ENCODE peak calls at places on chromosomes 7 and 10, in six cellular contexts. One of them, this sample, is unnamed.

GRCh38 chr10:74612195-74612594 is 214.2 kb upstream of the KAT6B start:
- DNase-seq in CD8-positive, alpha-beta memory T cell: no peak
- DNase-seq in ovary: no peak
- DNase-seq in stomach: no peak
- DNase-seq in tibial nerve: no peak
- DNase-seq in MM.1S: no peak
- DNase-seq in this sample: no peak

GRCh38 chr10:71774916-71775702 is 1.8 kb upstream of the VSIR start:
- DNase-seq in CD8-positive, alpha-beta memory T cell: no peak
- DNase-seq in MM.1S: no peak
- DNase-seq in stomach: peak; percentile 48
- DNase-seq in tibial nerve: no peak
- DNase-seq in ovary: peak; percentile 54
- DNase-seq in this sample: no peak

GRCh38 chr7:84190016-84190705 is 4.4 kb downstream of the SEMA3A start:
- DNase-seq in CD8-positive, alpha-beta memory T cell: no peak
- DNase-seq in tibial nerve: no peak
- DNase-seq in stomach: no peak
- DNase-seq in MM.1S: no peak
- DNase-seq in ovary: no peak
- DNase-seq in this sample: no peak

GRCh38 chr10:114876602-114877300 is 55.2 kb downstream of the FHIP2A start:
- DNase-seq in ovary: peak; percentile 77
- DNase-seq in MM.1S: peak; percentile 72
- DNase-seq in stomach: peak; percentile 62
- DNase-seq in CD8-positive, alpha-beta memory T cell: peak; percentile 0
- DNase-seq in tibial nerve: peak; percentile 46
- DNase-seq in this sample: peak; percentile 79

GRCh38 chr10:44301781-44302400 is 83.0 kb downstream of the CXCL12 start:
- DNase-seq in tibial nerve: no peak
- DNase-seq in CD8-positive, alpha-beta memory T cell: no peak
- DNase-seq in stomach: no peak
- DNase-seq in MM.1S: no peak
- DNase-seq in ovary: no peak
- DNase-seq in this sample: no peak

GRCh38 chr7:134856141-134856540 is 76.7 kb downstream of the CALD1 start:
- DNase-seq in stomach: no peak
- DNase-seq in tibial nerve: no peak
- DNase-seq in MM.1S: no peak
- DNase-seq in ovary: no peak
- DNase-seq in CD8-positive, alpha-beta memory T cell: no peak
- DNase-seq in this sample: no peak

GRCh38 chr7:2248984-2249694 is 7.1 kb downstream of the NUDT1 start:
- DNase-seq in CD8-positive, alpha-beta memory T cell: no peak
- DNase-seq in ovary: peak; percentile 72
- DNase-seq in MM.1S: peak; percentile 72
- DNase-seq in tibial nerve: peak; percentile 59
- DNase-seq in stomach: no peak
- DNase-seq in this sample: no peak

GRCh38 chr10:980468-980867 is 7.8 kb upstream of the GTPBP4 start:
- DNase-seq in tibial nerve: no peak
- DNase-seq in MM.1S: no peak
- DNase-seq in stomach: no peak
- DNase-seq in ovary: no peak
- DNase-seq in CD8-positive, alpha-beta memory T cell: no peak
- DNase-seq in this sample: no peak

GRCh38 chr7:14201353-14201752 is 211.9 kb upstream of the ETV1 start:
- DNase-seq in ovary: no peak
- DNase-seq in stomach: no peak
- DNase-seq in MM.1S: no peak
- DNase-seq in tibial nerve: no peak
- DNase-seq in CD8-positive, alpha-beta memory T cell: no peak
- DNase-seq in this sample: no peak

GRCh38 chr7:95687759-95688343 is 84.5 kb upstream of the DYNC1I1 start:
- DNase-seq in ovary: no peak
- DNase-seq in CD8-positive, alpha-beta memory T cell: no peak
- DNase-seq in tibial nerve: no peak
- DNase-seq in MM.1S: peak; percentile 32
- DNase-seq in stomach: no peak
- DNase-seq in this sample: no peak

GRCh38 chr7:80312139-80312661 is 177.6 kb downstream of the GNAI1 start:
- DNase-seq in CD8-positive, alpha-beta memory T cell: peak; percentile 53
- DNase-seq in ovary: no peak
- DNase-seq in MM.1S: no peak
- DNase-seq in tibial nerve: no peak
- DNase-seq in stomach: no peak
- DNase-seq in this sample: no peak

GRCh38 chr10:69459101-69459805 is 8.0 kb downstream of the TSPAN15 start:
- DNase-seq in ovary: no peak
- DNase-seq in stomach: no peak
- DNase-seq in MM.1S: no peak
- DNase-seq in tibial nerve: no peak
- DNase-seq in CD8-positive, alpha-beta memory T cell: no peak
- DNase-seq in this sample: no peak

GRCh38 chr10:44180321-44181154 is 204.4 kb downstream of the CXCL12 start:
- DNase-seq in CD8-positive, alpha-beta memory T cell: no peak
- DNase-seq in ovary: no peak
- DNase-seq in stomach: no peak
- DNase-seq in tibial nerve: peak; percentile 83
- DNase-seq in MM.1S: no peak
- DNase-seq in this sample: no peak

GRCh38 chr7:5354460-5355279 is 69.0 kb downstream of the TNRC18 start:
- DNase-seq in stomach: peak; percentile 65
- DNase-seq in CD8-positive, alpha-beta memory T cell: no peak
- DNase-seq in MM.1S: peak; percentile 21
- DNase-seq in ovary: peak; percentile 67
- DNase-seq in tibial nerve: no peak
- DNase-seq in this sample: peak; percentile 93

GRCh38 chr7:57362868-57363267 is 87.1 kb upstream of the ZNF716 start:
- DNase-seq in CD8-positive, alpha-beta memory T cell: no peak
- DNase-seq in MM.1S: no peak
- DNase-seq in tibial nerve: no peak
- DNase-seq in ovary: no peak
- DNase-seq in stomach: no peak
- DNase-seq in this sample: no peak

GRCh38 chr7:139875821-139876241 is 46.8 kb downstream of the TBXAS1 start:
- DNase-seq in stomach: no peak
- DNase-seq in tibial nerve: no peak
- DNase-seq in CD8-positive, alpha-beta memory T cell: no peak
- DNase-seq in MM.1S: no peak
- DNase-seq in ovary: no peak
- DNase-seq in this sample: no peak

GRCh38 chr10:131899695-131900349 is 986 bp upstream of the PPP2R2D start:
- DNase-seq in CD8-positive, alpha-beta memory T cell: no peak
- DNase-seq in MM.1S: peak; percentile 7
- DNase-seq in ovary: no peak
- DNase-seq in stomach: no peak
- DNase-seq in tibial nerve: no peak
- DNase-seq in this sample: peak; percentile 73

GRCh38 chr7:145082366-145083240 is 246.8 kb upstream of the TPK1 start:
- DNase-seq in ovary: no peak
- DNase-seq in MM.1S: peak; percentile 88
- DNase-seq in CD8-positive, alpha-beta memory T cell: no peak
- DNase-seq in tibial nerve: no peak
- DNase-seq in stomach: no peak
- DNase-seq in this sample: no peak

GRCh38 chr10:100972115-100972903 is 3.0 kb downstream of the SEMA4G start:
- DNase-seq in tibial nerve: no peak
- DNase-seq in ovary: no peak
- DNase-seq in MM.1S: no peak
- DNase-seq in stomach: no peak
- DNase-seq in CD8-positive, alpha-beta memory T cell: no peak
- DNase-seq in this sample: peak; percentile 47

GRCh38 chr7:121490309-121490708 is 94.2 kb upstream of the FAM3C start:
- DNase-seq in stomach: no peak
- DNase-seq in MM.1S: no peak
- DNase-seq in tibial nerve: no peak
- DNase-seq in ovary: no peak
- DNase-seq in CD8-positive, alpha-beta memory T cell: no peak
- DNase-seq in this sample: no peak

GRCh38 chr7:157785021-157785441 is 448.2 kb downstream of the DNAJB6 start:
- DNase-seq in CD8-positive, alpha-beta memory T cell: no peak
- DNase-seq in stomach: no peak
- DNase-seq in MM.1S: no peak
- DNase-seq in tibial nerve: peak; percentile 14
- DNase-seq in ovary: no peak
- DNase-seq in this sample: no peak

GRCh38 chr7:151642746-151643145 is 123.1 kb upstream of the RHEB start:
- DNase-seq in MM.1S: no peak
- DNase-seq in stomach: no peak
- DNase-seq in CD8-positive, alpha-beta memory T cell: no peak
- DNase-seq in tibial nerve: no peak
- DNase-seq in ovary: no peak
- DNase-seq in this sample: no peak

GRCh38 chr7:84112771-84113170 is 81.8 kb downstream of the SEMA3A start:
- DNase-seq in CD8-positive, alpha-beta memory T cell: no peak
- DNase-seq in ovary: no peak
- DNase-seq in stomach: no peak
- DNase-seq in tibial nerve: no peak
- DNase-seq in MM.1S: no peak
- DNase-seq in this sample: no peak

GRCh38 chr7:52507546-52507945 is 527.9 kb upstream of the POM121L12 start:
- DNase-seq in ovary: no peak
- DNase-seq in tibial nerve: no peak
- DNase-seq in stomach: no peak
- DNase-seq in CD8-positive, alpha-beta memory T cell: no peak
- DNase-seq in MM.1S: peak; percentile 10
- DNase-seq in this sample: no peak

GRCh38 chr7:131889572-131890150 is 333.2 kb upstream of the PODXL start:
- DNase-seq in stomach: no peak
- DNase-seq in MM.1S: no peak
- DNase-seq in tibial nerve: no peak
- DNase-seq in CD8-positive, alpha-beta memory T cell: no peak
- DNase-seq in ovary: no peak
- DNase-seq in this sample: no peak

GRCh38 chr7:41508755-41509154 is 194.1 kb downstream of the INHBA start:
- DNase-seq in MM.1S: no peak
- DNase-seq in ovary: no peak
- DNase-seq in tibial nerve: no peak
- DNase-seq in CD8-positive, alpha-beta memory T cell: no peak
- DNase-seq in stomach: no peak
- DNase-seq in this sample: no peak

GRCh38 chr10:93465806-93466675 is 16.1 kb downstream of the MYOF start:
- DNase-seq in CD8-positive, alpha-beta memory T cell: no peak
- DNase-seq in stomach: peak; percentile 89
- DNase-seq in ovary: no peak
- DNase-seq in tibial nerve: peak; percentile 68
- DNase-seq in MM.1S: no peak
- DNase-seq in this sample: no peak

GRCh38 chr10:124392651-124393342 is 25.9 kb downstream of the OAT start:
- DNase-seq in ovary: no peak
- DNase-seq in tibial nerve: no peak
- DNase-seq in MM.1S: no peak
- DNase-seq in stomach: no peak
- DNase-seq in CD8-positive, alpha-beta memory T cell: no peak
- DNase-seq in this sample: peak; percentile 30
- H3K4me3 ChIP-seq in ovary: no peak overlapping the region
- H3K4me3 ChIP-seq in tibial nerve: no peak overlapping the region
- H3K4me3 ChIP-seq in MM.1S: no peak overlapping the region
- H3K4me3 ChIP-seq in stomach: no peak overlapping the region
- H3K4me3 ChIP-seq in CD8-positive, alpha-beta memory T cell: no peak overlapping the region
- H3K4me3 ChIP-seq in this sample: no peak overlapping the region

DNA sequence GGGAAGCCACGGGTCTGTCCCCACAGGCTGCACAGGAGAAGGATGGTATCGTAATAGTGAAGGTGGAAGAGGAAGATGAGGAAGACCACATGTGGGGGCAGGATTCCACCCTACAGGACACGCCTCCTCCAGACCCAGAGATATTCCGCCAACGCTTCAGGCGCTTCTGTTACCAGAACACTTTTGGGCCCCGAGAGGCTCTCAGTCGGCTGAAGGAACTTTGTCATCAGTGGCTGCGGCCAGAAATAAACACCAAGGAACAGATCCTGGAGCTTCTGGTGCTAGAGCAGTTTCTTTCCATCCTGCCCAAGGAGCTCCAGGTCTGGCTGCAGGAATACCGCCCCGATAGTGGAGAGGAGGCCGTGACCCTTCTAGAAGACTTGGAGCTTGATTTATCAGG is 8.1 kb downstream of the ZKSCAN1 start:
- DNase-seq in CD8-positive, alpha-beta memory T cell: no peak
- DNase-seq in MM.1S: no peak
- DNase-seq in stomach: no peak
- DNase-seq in tibial nerve: no peak
- DNase-seq in ovary: no peak
- DNase-seq in this sample: no peak
- H3K4me3 ChIP-seq in CD8-positive, alpha-beta memory T cell: no peak overlapping the region
- H3K4me3 ChIP-seq in MM.1S: no peak overlapping the region
- H3K4me3 ChIP-seq in stomach: no peak overlapping the region
- H3K4me3 ChIP-seq in tibial nerve: no peak overlapping the region
- H3K4me3 ChIP-seq in ovary: no peak overlapping the region
- H3K4me3 ChIP-seq in this sample: no peak overlapping the region

DNA sequence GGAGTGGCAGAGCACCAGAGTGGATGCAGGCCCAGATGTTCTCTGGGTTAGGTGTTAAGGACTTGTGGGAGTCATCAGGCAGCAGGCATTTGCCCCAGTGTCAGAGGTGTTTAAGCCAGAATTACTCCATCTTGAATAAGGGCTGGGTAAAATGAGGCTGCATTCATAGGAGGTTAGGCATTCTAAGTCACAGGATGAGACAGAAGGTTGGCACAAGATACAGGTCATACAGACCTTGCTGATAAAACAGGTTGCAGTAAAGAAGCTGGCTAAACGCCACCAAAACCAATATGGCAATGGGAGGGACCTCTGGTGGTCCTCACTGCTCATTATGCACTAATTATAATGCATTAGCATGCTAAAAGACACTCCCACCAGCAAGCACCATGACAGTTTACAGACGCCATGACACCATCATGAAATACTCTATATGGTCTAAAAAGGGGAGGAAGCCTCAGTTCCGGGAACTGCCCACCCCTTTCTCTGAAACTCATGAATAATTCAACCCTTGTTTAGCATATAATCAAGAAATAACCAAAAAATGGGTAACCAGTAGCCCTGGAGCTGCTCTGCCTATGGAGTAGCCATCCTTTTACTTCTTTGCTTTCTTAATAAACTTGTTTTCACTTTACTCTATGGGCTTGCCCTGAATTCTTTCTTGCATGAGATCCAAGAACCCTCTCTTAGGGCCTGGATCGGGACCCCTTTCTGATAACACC is 882 bp upstream of the LRRC61 start:
- DNase-seq in MM.1S: peak; percentile 40
- DNase-seq in tibial nerve: no peak
- DNase-seq in CD8-positive, alpha-beta memory T cell: peak; percentile 55
- DNase-seq in stomach: no peak
- DNase-seq in ovary: no peak
- DNase-seq in this sample: no peak
- H3K4me3 ChIP-seq in MM.1S: peak overlapping the region; percentile 78
- H3K4me3 ChIP-seq in tibial nerve: peak overlapping the region; percentile 71
- H3K4me3 ChIP-seq in CD8-positive, alpha-beta memory T cell: peak overlapping the region; percentile 64
- H3K4me3 ChIP-seq in stomach: peak overlapping the region; percentile 56
- H3K4me3 ChIP-seq in ovary: peak overlapping the region; percentile 74
- H3K4me3 ChIP-seq in this sample: peak overlapping the region; percentile 74

GRCh38 chr7:65979583-65980477 is 2.2 kb downstream of the GUSB start:
- DNase-seq in CD8-positive, alpha-beta memory T cell: no peak
- DNase-seq in MM.1S: no peak
- DNase-seq in tibial nerve: no peak
- DNase-seq in stomach: no peak
- DNase-seq in ovary: no peak
- DNase-seq in this sample: no peak
- H3K4me3 ChIP-seq in CD8-positive, alpha-beta memory T cell: no peak overlapping the region
- H3K4me3 ChIP-seq in MM.1S: no peak overlapping the region
- H3K4me3 ChIP-seq in tibial nerve: no peak overlapping the region
- H3K4me3 ChIP-seq in stomach: no peak overlapping the region
- H3K4me3 ChIP-seq in ovary: no peak overlapping the region
- H3K4me3 ChIP-seq in this sample: no peak overlapping the region

This sample was measured in H7.